ENCODE peak calls at places on chromosomes 2 and 18, in five cellular contexts. F is neural progenitor cell, W is heart right ventricle, Y is AG09309, M is astrocyte of the spinal cord. J is an unnamed sample.
A peak's percentile ranks its signal among the peaks of the same experiment; 100 is the strongest.

GRCh38 chr2:11617984-11618707 is 51.8 kb downstream of the NTSR2 start:
- DNase-seq in F (no peak), Y (no peak), W (no peak), M (no peak), J (no peak)

GRCh38 chr18:26460449-26461091 is 87.8 kb downstream of the KCTD1 start:
- DNase-seq in Y (no peak), M (peak; percentile 33), F (no peak), W (peak; percentile 55), J (no peak)

GRCh38 chr18:55455938-55456337 is 132.1 kb downstream of the TCF4 start:
- DNase-seq in F (no peak), W (no peak), M (peak; percentile 40), Y (no peak), J (no peak)

GRCh38 chr2:48328972-48329723 is 200.8 kb upstream of the STON1 start:
- DNase-seq in Y (no peak), W (no peak), M (no peak), F (peak; percentile 81), J (no peak)

GRCh38 chr2:189548686-189549439 is 31.7 kb downstream of the SLC40A1 start:
- DNase-seq in M (peak; percentile 26), W (no peak), F (no peak), Y (no peak), J (no peak)

GRCh38 chr2:19682493-19682892 is 219.3 kb downstream of the TTC32 start:
- DNase-seq in M (no peak), W (no peak), Y (no peak), F (no peak), J (peak; percentile 28)

GRCh38 chr2:239878686-239879085 is 146.5 kb downstream of the NDUFA10 start:
- DNase-seq in M (no peak), W (no peak), Y (no peak), F (no peak), J (no peak)

GRCh38 chr2:101349893-101350662 is 37.2 kb downstream of the CREG2 start:
- DNase-seq in W (no peak), M (peak; percentile 55), F (no peak), Y (no peak), J (no peak)

GRCh38 chr2:128544321-128545037 is 225.8 kb upstream of the HS6ST1 start:
- DNase-seq in F (no peak), W (no peak), Y (no peak), M (no peak), J (no peak)

GRCh38 chr2:64228126-64228678 is 84.0 kb upstream of the PELI1 start:
- DNase-seq in M (peak; percentile 59), Y (no peak), W (peak; percentile 86), F (peak; percentile 96), J (peak; percentile 63)

GRCh38 chr18:10546557-10547300 is 20.9 kb downstream of the NAPG start:
- DNase-seq in F (no peak), Y (no peak), M (no peak), W (no peak), J (no peak)

GRCh38 chr2:55934337-55934736 is 10.8 kb upstream of the EFEMP1 start:
- DNase-seq in M (no peak), F (no peak), Y (no peak), W (no peak), J (no peak)

GRCh38 chr2:133293544-133294270 is 274.6 kb downstream of the NCKAP5 start:
- DNase-seq in Y (peak; percentile 64), F (no peak), M (no peak), W (no peak), J (no peak)

GRCh38 chr2:201807452-201807980 is 1.2 kb downstream of the CDK15 start:
- DNase-seq in F (no peak), W (peak; percentile 47), M (peak; percentile 86), Y (peak; percentile 72), J (no peak)

GRCh38 chr2:69126341-69126740 is 113.4 kb downstream of the ANTXR1 start:
- DNase-seq in Y (no peak), F (no peak), M (no peak), W (no peak), J (no peak)

GRCh38 chr2:42931147-42931817 is 138.9 kb upstream of the HAAO start:
- DNase-seq in F (peak; percentile 60), W (no peak), Y (no peak), M (no peak), J (no peak)

DNA sequence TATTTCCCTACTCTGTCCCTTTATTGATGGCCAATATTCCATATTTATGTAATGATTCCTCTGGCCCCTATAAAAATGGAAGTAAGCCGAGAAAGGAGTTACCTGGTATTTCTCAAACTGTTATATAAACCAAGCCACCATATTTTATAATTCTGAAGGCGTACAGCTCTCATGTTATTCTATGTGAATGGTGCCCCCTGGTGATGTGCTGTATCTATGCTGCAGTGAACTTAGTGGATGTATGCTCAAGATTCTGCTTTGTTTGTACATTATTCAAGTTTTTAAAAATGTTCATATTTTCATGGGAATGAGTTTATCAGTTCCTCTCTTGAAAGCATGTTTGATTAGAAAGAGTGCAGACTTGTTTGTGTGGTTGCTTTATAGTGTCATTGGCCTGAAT is 194.5 kb upstream of the LRRTM1 start:
- DNase-seq in W (peak; percentile 51), M (peak; percentile 39), Y (peak; percentile 1), F (peak; percentile 42), J (no peak)
- TF ChIP-seq CTCF in W (peak; percentile 33), M (peak; percentile 59), Y (peak; percentile 49), F (peak; percentile 63), J (no peak)

GRCh38 chr2:204104821-204105220 is 168.3 kb downstream of the ICOS start:
- DNase-seq in Y (no peak), M (no peak), F (no peak), W (no peak), J (no peak)

GRCh38 chr2:204110250-204111183 is 174.0 kb downstream of the ICOS start:
- DNase-seq in W (no peak), M (peak; percentile 7), F (no peak), Y (peak; percentile 1), J (no peak)

GRCh38 chr2:204108874-204109295 is 172.3 kb downstream of the ICOS start:
- DNase-seq in Y (no peak), F (no peak), M (no peak), W (no peak), J (no peak)

GRCh38 chr2:204109681-204110080 is 173.1 kb downstream of the ICOS start:
- DNase-seq in M (no peak), W (no peak), F (no peak), Y (no peak), J (no peak)

GRCh38 chr2:204108301-204108700 is 171.7 kb downstream of the ICOS start:
- DNase-seq in W (peak; percentile 16), Y (no peak), M (peak; percentile 5), F (peak; percentile 73), J (peak; percentile 28)
- TF ChIP-seq CTCF in W (peak; percentile 27), Y (peak; percentile 28), M (peak; percentile 29), F (peak; percentile 72), J (peak; percentile 63)

DNA sequence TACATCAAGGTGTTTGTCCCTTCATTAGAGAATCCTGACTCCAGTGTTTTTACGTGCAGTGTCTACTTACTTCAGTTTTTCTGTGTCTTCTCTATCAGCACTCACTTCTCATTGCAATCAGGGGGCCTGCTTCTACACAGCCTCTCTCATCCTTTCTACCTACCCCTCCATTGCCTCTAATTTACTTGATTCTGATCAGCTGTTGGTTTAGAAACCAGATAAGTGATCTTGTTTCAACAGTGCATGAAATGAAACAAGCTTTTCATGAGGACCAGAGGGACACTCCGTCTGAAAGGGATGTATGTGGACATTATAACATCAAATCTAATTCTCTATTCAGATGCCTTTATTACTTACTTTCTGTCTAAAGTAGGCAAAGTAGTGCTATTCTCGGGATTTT is 136.9 kb downstream of the PRKCE start:
- DNase-seq in M (no peak), F (no peak), Y (no peak), W (no peak), J (no peak)
- TF ChIP-seq CTCF in M (no peak), F (no peak), Y (no peak), W (no peak), J (no peak)

GRCh38 chr2:218263817-218264611 is 3.2 kb downstream of the GPBAR1 start:
- DNase-seq in W (no peak), M (no peak), F (no peak), Y (no peak), J (no peak)
- TF ChIP-seq CTCF in W (no peak), M (peak; percentile 15), F (no peak), Y (no peak), J (no peak)

J was measured in Calu3.